ENCODE peak calls at places on chromosomes 5 and 9, in six cellular contexts. V is AG04449, J is mucosa of descending colon, U is PC-3, E is dorsolateral prefrontal cortex, K is HCEC 1CT. Y is an unnamed sample.

GRCh38 chr5:128920345-128921215 is 44.7 kb upstream of the SLC27A6 start:
- DNase-seq in V (no peak), J (no peak), U (peak), E (no peak), K (peak), Y (no peak)

GRCh38 chr5:150587016-150587415 is 53.4 kb upstream of the SYNPO start:
- DNase-seq in V (no peak), J (no peak), U (no peak), E (no peak), K (no peak), Y (no peak)

GRCh38 chr9:124202447-124202971 is 55.2 kb upstream of the NEK6 start:
- DNase-seq in V (no peak), J (peak), U (no peak), E (no peak), K (no peak), Y (peak)

GRCh38 chr5:133309981-133310630 is 258.3 kb downstream of the HSPA4 start:
- DNase-seq in V (no peak), J (no peak), U (peak), E (no peak), K (no peak), Y (no peak)

GRCh38 chr5:44952376-44952775 is 143.6 kb downstream of the MRPS30 start:
- DNase-seq in V (no peak), J (no peak), U (peak), E (no peak), K (peak), Y (no peak)

GRCh38 chr9:129028192-129028966 is at the start of gene SH3GLB2:
- DNase-seq in V (peak), J (peak), U (peak), E (peak), K (peak), Y (peak)

GRCh38 chr5:73692166-73692640 is 66.2 kb downstream of the ARHGEF28 start:
- DNase-seq in V (peak), J (no peak), U (peak), E (no peak), K (peak), Y (no peak)

GRCh38 chr9:134040831-134041648 is 15.8 kb downstream of the BRD3OS start:
- DNase-seq in V (no peak), J (peak), U (no peak), E (no peak), K (no peak), Y (no peak)

GRCh38 chr5:153476767-153477166 is 13.7 kb upstream of the GRIA1 start:
- DNase-seq in V (peak), J (no peak), U (peak), E (no peak), K (peak), Y (no peak)

GRCh38 chr9:114484215-114484853 is 20.9 kb downstream of the WHRN start:
- DNase-seq in V (no peak), J (no peak), U (no peak), E (no peak), K (peak), Y (no peak)

GRCh38 chr5:160165137-160166068 is 46.2 kb upstream of the PWWP2A start:
- DNase-seq in V (peak), J (peak), U (peak), E (peak), K (peak), Y (peak)

GRCh38 chr5:81066102-81066501 is 105.9 kb downstream of the RASGRF2 start:
- DNase-seq in V (no peak), J (no peak), U (no peak), E (no peak), K (no peak), Y (no peak)

GRCh38 chr5:101687630-101688029 is 608.5 kb downstream of the SLCO4C1 start:
- DNase-seq in V (no peak), J (no peak), U (peak), E (no peak), K (peak), Y (no peak)

GRCh38 chr5:106880656-106881055 is 790.1 kb downstream of the EFNA5 start:
- DNase-seq in V (no peak), J (peak), U (peak), E (no peak), K (no peak), Y (no peak)

GRCh38 chr5:142805339-142805738 is 35.2 kb downstream of the ARHGAP26 start:
- DNase-seq in V (no peak), J (no peak), U (no peak), E (no peak), K (no peak), Y (no peak)

GRCh38 chr9:98860871-98861293 is 53.4 kb downstream of the GALNT12 start:
- DNase-seq in V (peak), J (no peak), U (peak), E (no peak), K (peak), Y (no peak)

GRCh38 chr5:17258429-17258828 is 41.0 kb downstream of the BASP1 start:
- DNase-seq in V (no peak), J (no peak), U (peak), E (no peak), K (peak), Y (no peak)

GRCh38 chr5:9924614-9925013 is 294.5 kb upstream of the TAS2R1 start:
- DNase-seq in V (peak), J (no peak), U (peak), E (no peak), K (peak), Y (no peak)

GRCh38 chr5:178793156-178793555 is 62.7 kb upstream of the ZNF354A start:
- DNase-seq in V (no peak), J (peak), U (peak), E (no peak), K (no peak), Y (no peak)

GRCh38 chr9:306907-307306 is 92.2 kb downstream of the DOCK8 start:
- DNase-seq in V (no peak), J (no peak), U (peak), E (no peak), K (no peak), Y (no peak)

GRCh38 chr5:96708600-96708999 is 46.4 kb downstream of the CAST start:
- DNase-seq in V (no peak), J (no peak), U (no peak), E (no peak), K (no peak), Y (no peak)

GRCh38 chr5:177269232-177269895 is 34.2 kb downstream of the RAB24 start:
- DNase-seq in V (no peak), J (no peak), U (no peak), E (no peak), K (no peak), Y (no peak)

GRCh38 chr5:134003064-134003956 is 1.5 kb downstream of the VDAC1 start:
- DNase-seq in V (no peak), J (no peak), U (peak), E (no peak), K (peak), Y (no peak)

Y was measured in Peyer's patch.